ENCODE peak calls at places on chromosome 15, in five cellular contexts. Y, U, E, Z and A are unnamed samples.

GRCh38 chr15:85474700-85475316 is 94.4 kb downstream of the AKAP13 start:
- DNase-seq in E (peak; percentile 57), Y (peak; percentile 64), Z (no peak), U (no peak), A (no peak)

GRCh38 chr15:91549581-91549980 is 303.9 kb upstream of the SLCO3A1 start:
- DNase-seq in Y (no peak), E (no peak), U (no peak), Z (no peak), A (no peak)

GRCh38 chr15:38378162-38378560 is 75.8 kb upstream of the FAM98B start:
- DNase-seq in Y (no peak), E (no peak), U (peak; percentile 57), Z (no peak), A (peak; percentile 67)

GRCh38 chr15:68209735-68210408 is 4.7 kb upstream of the CALML4 start:
- DNase-seq in Y (peak; percentile 28), E (no peak), Z (peak; percentile 68), U (no peak), A (no peak)

GRCh38 chr15:78194568-78194925 is 39.8 kb downstream of the ACSBG1 start:
- DNase-seq in U (no peak), Z (no peak), E (no peak), Y (no peak), A (no peak)

GRCh38 chr15:101138913-101139880 is 112.7 kb downstream of the CHSY1 start:
- DNase-seq in U (peak; percentile 36), E (no peak), Z (no peak), Y (no peak), A (peak; percentile 93)

GRCh38 chr15:26392956-26393355 is 379.9 kb downstream of the GABRB3 start:
- DNase-seq in E (no peak), Z (no peak), U (no peak), Y (no peak), A (no peak)

GRCh38 chr15:94370197-94370987 is 139.0 kb downstream of the MCTP2 start:
- DNase-seq in Z (no peak), Y (peak; percentile 8), U (peak; percentile 14), E (peak; percentile 2), A (no peak)

GRCh38 chr15:101156509-101157159 is 95.2 kb downstream of the CHSY1 start:
- DNase-seq in Z (peak; percentile 88), Y (no peak), U (no peak), E (no peak), A (peak; percentile 52)

GRCh38 chr15:67510597-67511225 is 10.2 kb upstream of the C15orf61 start:
- DNase-seq in U (peak; percentile 68), Y (no peak), E (no peak), Z (no peak), A (peak; percentile 78)

GRCh38 chr15:33064878-33065277 is 129.6 kb downstream of the FMN1 start:
- DNase-seq in Z (no peak), E (peak; percentile 59), U (peak; percentile 71), Y (peak; percentile 42), A (peak; percentile 77)

DNA sequence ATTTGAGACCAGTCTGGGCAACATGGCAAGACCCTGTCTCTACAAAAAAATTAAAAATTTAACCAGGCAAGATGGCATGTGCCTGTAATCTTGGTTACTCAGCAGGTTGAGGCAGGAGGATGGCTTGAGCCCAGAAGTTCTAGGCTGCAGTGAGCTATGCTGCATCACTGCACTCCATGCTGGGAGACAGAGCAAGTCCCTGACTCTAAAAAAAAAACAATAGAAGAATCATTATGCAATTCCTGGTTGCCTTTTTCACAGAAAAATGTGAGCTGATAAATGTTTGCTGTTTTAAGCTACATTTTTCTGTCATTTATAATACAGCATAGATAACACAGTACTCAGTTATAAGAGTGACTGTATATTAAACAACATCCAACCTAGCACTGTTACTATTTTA is 148.8 kb downstream of the SCAPER start:
- DNase-seq in Y (no peak), Z (no peak), U (no peak), E (no peak), A (peak; percentile 72)
- TF ChIP-seq CTCF in Y (no peak), Z (no peak), U (no peak), E (no peak), A (no peak)

GRCh38 chr15:50182233-50183013 is 427 bp downstream of the SLC27A2 start:
- DNase-seq in E (no peak), Z (no peak), Y (no peak), U (peak; percentile 24), A (peak; percentile 17)

GRCh38 chr15:50183112-50183794 is 1.3 kb downstream of the SLC27A2 start:
- DNase-seq in U (no peak), E (peak; percentile 32), Y (no peak), Z (no peak), A (no peak)

GRCh38 chr15:50180578-50180977 is 1.4 kb upstream of the SLC27A2 start:
- DNase-seq in Z (no peak), U (no peak), E (no peak), Y (no peak), A (no peak)

GRCh38 chr15:50181206-50181982 is 602 bp upstream of the SLC27A2 start:
- DNase-seq in Y (no peak), Z (no peak), U (no peak), E (no peak), A (no peak)

GRCh38 chr15:50181983-50182232 is at the start of gene SLC27A2:
- DNase-seq in Z (peak; percentile 44), U (peak; percentile 3), Y (no peak), E (peak; percentile 53), A (peak; percentile 17)
- TF ChIP-seq CTCF in Z (peak; percentile 15), U (peak; percentile 37), Y (peak; percentile 73), E (peak; percentile 49), A (peak; percentile 37)

DNA sequence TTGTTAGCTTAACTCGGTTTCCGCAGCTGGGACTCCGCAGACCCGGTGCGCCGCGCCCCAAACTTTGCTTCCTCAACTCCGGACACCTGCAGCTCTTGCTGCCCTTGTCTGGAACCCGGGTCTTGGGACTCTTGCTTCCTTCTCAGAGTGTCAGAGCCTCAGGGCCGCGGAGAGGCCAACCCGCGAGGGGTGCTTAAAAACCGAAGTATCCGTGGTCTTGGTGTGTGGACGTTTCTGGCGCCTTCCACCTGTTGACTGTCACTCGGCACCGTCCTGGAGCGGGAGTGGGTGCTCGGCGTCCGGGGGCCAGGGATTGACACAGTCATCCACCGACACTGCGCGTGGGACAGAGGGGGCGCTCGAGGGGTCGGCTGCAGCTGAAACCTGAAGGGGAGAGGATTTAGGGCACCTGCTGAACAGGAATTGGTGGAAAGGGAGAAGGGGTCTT is 386 bp downstream of the SQOR start:
- DNase-seq in Z (peak; percentile 67), Y (no peak), U (no peak), E (peak; percentile 51), A (peak; percentile 10)
- TF ChIP-seq CTCF in Z (peak; percentile 72), Y (peak; percentile 61), U (peak; percentile 42), E (peak; percentile 65), A (peak; percentile 49)

GRCh38 chr15:93051236-93052089 is 37.5 kb downstream of the RGMA start:
- DNase-seq in U (no peak), Z (no peak), E (no peak), Y (no peak), A (no peak)

GRCh38 chr15:93049914-93050534 is 39.0 kb downstream of the RGMA start:
- DNase-seq in U (no peak), Z (no peak), Y (no peak), E (no peak), A (no peak)

GRCh38 chr15:93049233-93049632 is 39.8 kb downstream of the RGMA start:
- DNase-seq in Z (no peak), U (no peak), E (no peak), Y (no peak), A (no peak)

GRCh38 chr15:93052090-93052892 is 36.7 kb downstream of the RGMA start:
- DNase-seq in U (no peak), Z (no peak), Y (no peak), E (peak; percentile 17), A (no peak)

DNA sequence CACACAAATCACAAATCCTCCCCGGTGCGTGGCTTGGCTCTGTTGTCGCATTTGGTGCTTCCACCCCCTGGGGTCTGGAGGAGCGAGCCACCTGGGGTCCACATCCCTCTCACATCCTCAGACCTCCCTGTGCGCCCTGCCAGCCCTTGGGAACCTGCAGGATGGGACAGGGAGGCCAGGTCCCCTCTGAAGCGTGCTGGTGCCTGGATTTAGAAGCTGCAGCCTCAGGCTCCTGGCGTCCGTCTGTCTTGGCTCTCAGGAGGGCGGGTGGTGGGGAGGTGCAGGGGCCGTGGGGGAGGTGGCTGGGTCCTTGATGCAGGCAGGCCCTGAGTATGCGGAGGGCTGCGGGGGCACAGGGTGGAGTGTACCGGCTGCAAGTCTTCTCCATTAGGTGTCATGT is 38.4 kb downstream of the RGMA start:
- DNase-seq in E (no peak), Y (no peak), Z (no peak), U (no peak), A (no peak)
- TF ChIP-seq CTCF in E (no peak), Y (no peak), Z (no peak), U (no peak), A (no peak)

GRCh38 chr15:71756574-71757352 is 53.6 kb upstream of the NR2E3 start:
- DNase-seq in E (no peak), U (no peak), Y (no peak), Z (no peak), A (no peak)

GRCh38 chr15:71755571-71755970 is 54.8 kb upstream of the NR2E3 start:
- DNase-seq in E (no peak), U (no peak), Z (no peak), Y (peak; percentile 40), A (no peak)

GRCh38 chr15:71755092-71755491 is 55.3 kb upstream of the NR2E3 start:
- DNase-seq in U (no peak), Y (no peak), E (no peak), Z (no peak), A (no peak)

GRCh38 chr15:71758716-71759115 is 51.6 kb upstream of the NR2E3 start:
- DNase-seq in Z (no peak), Y (no peak), E (no peak), U (no peak), A (no peak)

GRCh38 chr15:71757741-71758530 is 52.4 kb upstream of the NR2E3 start:
- DNase-seq in Y (no peak), Z (no peak), E (no peak), U (no peak), A (no peak)
- TF ChIP-seq CTCF in Y (no peak), Z (no peak), E (no peak), U (no peak), A (no peak)

DNA sequence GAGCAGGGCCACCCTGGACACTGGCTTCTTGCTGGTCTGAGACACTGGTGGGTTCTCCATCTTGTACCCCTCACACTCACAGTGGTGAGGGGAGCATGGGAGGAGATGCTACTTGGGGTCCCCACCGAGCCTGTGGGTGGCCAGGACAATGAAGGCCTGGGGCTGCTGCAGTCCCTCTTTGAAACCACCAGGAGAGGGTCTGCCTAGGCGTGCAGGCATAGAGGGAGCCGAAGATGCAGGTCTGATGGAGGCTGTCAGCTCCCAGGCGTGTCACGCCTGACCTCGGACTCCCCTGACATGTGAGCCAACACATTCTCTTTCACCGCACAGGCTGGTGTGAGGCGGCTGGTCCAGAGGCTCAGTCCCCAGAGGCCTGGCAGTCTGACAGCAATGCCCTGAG is 39.1 kb downstream of the NIPA2 start:
- DNase-seq in E (no peak), Z (no peak), Y (no peak), U (no peak), A (no peak)
- TF ChIP-seq CTCF in E (no peak), Z (no peak), Y (no peak), U (no peak), A (no peak)

GRCh38 chr15:57184502-57184901 is 191.8 kb upstream of the CGNL1 start:
- DNase-seq in U (no peak), Z (no peak), Y (no peak), E (no peak), A (no peak)

GRCh38 chr15:57183041-57183440 is 193.3 kb upstream of the CGNL1 start:
- DNase-seq in Z (no peak), E (no peak), U (peak; percentile 69), Y (no peak), A (peak; percentile 48)

GRCh38 chr15:57185507-57186074 is 190.7 kb upstream of the CGNL1 start:
- DNase-seq in Y (no peak), U (no peak), Z (no peak), E (no peak), A (no peak)

GRCh38 chr15:57183614-57184344 is 192.5 kb upstream of the CGNL1 start:
- DNase-seq in Z (no peak), E (no peak), U (peak; percentile 74), Y (no peak), A (peak; percentile 34)
- TF ChIP-seq CTCF in Z (no peak), E (no peak), U (no peak), Y (no peak), A (no peak)